ENCODE peak calls at places on chromosome 14, in nine cellular contexts. U is choroid plexus epithelial cell; R is AG09309; D is hepatocyte; W is CD8-positive, alpha-beta T cell; H is mesenchymal stem cell; F is heart left ventricle; T is GM23248; M is uterus. K is an unnamed sample.

GRCh38 chr14:86575141-86575540 is 1045.2 kb downstream of the FLRT2 start:
- DNase-seq in D (no peak), W (no peak), U (peak), T (no peak), H (no peak), M (no peak), F (no peak), R (no peak), K (no peak)

GRCh38 chr14:51095854-51096823 is 1.2 kb upstream of the TRIM9 start:
- DNase-seq in R (no peak), F (no peak), T (peak), M (peak), U (peak), D (peak), H (peak), W (no peak), K (peak)

GRCh38 chr14:22520235-22520634 is 68.8 kb downstream of the DAD1 start:
- DNase-seq in T (peak), U (peak), R (peak), W (no peak), H (peak), F (no peak), M (peak), D (no peak), K (peak)

GRCh38 chr14:94844593-94844992 is 74.7 kb upstream of the GSC start:
- DNase-seq in T (no peak), M (no peak), H (no peak), D (no peak), R (no peak), F (no peak), W (no peak), U (no peak), K (no peak)

GRCh38 chr14:49687942-49688700 is at the start of gene POLE2:
- DNase-seq in W (peak), R (no peak), M (peak), F (peak), T (peak), U (peak), H (peak), D (peak), K (no peak)

GRCh38 chr14:22177870-22178269 is 411.2 kb downstream of the DAD1 start:
- DNase-seq in R (no peak), T (no peak), H (no peak), D (no peak), M (no peak), F (no peak), U (peak), W (no peak), K (no peak)

GRCh38 chr14:98593361-98593761 is 678.6 kb downstream of the BCL11B start:
- DNase-seq in H (no peak), W (no peak), M (no peak), D (no peak), T (no peak), U (no peak), F (no peak), R (no peak), K (no peak)

GRCh38 chr14:31070431-31070830 is 44.3 kb upstream of the STRN3 start:
- DNase-seq in T (peak), F (no peak), D (no peak), R (peak), H (peak), M (no peak), W (no peak), U (peak), K (peak)

GRCh38 chr14:104792945-104793702 is 2.4 kb downstream of the AKT1 start:
- DNase-seq in M (no peak), T (no peak), U (no peak), F (no peak), D (no peak), W (no peak), R (no peak), H (no peak), K (no peak)
- H3K4me3 ChIP-seq in M (no peak), T (peak), U (no peak), F (no peak), D (no peak), W (no peak), R (no peak), H (no peak), K (no peak)

DNA sequence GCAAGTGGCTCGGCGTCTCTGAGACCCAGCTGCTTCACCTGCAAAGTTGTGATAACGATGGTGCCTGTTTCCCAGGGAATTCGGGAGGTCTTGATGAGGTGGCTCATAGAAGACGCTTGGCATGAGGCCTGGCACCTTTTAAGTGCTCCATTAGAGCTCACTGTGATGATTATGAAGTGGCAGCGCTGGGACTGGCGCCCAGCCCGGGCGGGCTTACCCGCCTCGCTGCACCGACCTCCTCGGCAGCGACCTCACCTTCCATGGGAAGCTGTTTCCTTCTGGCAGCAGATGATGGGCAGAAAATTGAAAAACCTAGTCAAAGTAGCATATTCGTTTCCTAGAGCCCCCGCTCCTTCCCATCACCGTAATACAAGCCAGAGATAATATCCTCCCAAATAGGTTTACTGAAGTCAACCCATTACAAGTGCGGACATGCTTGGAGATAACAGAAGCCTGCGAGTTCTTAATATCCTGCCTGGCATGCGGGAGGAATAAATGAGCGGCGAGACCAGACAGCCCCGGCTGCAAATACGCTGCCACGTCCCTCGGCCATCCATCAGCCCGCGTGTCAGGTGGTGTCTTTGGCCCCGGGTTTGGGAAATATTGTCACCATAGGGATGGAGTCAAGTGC is 35.2 kb upstream of the DLK1 start:
- DNase-seq in U (no peak), M (no peak), W (no peak), T (no peak), F (no peak), H (no peak), R (no peak), D (no peak), K (no peak)
- H3K4me3 ChIP-seq in U (no peak), M (no peak), W (no peak), T (no peak), F (no peak), H (no peak), R (no peak), D (no peak), K (no peak)

DNA sequence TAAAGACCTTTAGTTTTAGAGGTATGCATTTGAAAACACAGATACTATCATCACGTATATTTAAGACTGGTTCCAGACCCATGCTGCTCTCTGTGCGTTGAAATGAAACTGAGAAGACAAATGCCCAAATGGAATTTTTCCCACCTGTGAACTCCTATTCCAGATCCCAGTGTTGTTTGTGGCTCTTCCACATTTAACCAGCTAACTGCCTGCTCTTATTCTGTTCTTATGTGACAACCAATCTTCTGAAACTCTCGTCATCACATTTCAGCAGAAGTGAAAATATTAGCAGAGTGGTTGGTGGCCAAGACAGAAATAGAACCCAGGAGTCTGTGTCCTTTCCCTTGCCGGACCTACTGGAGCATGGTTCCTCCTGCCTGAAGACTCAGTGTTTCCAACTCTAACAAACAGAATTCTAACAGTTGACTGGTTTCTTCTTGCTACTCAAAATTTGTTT is 460.2 kb downstream of the RAD51B start:
- DNase-seq in U (no peak), T (no peak), R (no peak), H (no peak), F (no peak), D (no peak), W (no peak), M (no peak), K (no peak)
- H3K4me3 ChIP-seq in U (no peak), T (no peak), R (no peak), H (no peak), F (no peak), D (no peak), W (no peak), M (no peak), K (no peak)

DNA sequence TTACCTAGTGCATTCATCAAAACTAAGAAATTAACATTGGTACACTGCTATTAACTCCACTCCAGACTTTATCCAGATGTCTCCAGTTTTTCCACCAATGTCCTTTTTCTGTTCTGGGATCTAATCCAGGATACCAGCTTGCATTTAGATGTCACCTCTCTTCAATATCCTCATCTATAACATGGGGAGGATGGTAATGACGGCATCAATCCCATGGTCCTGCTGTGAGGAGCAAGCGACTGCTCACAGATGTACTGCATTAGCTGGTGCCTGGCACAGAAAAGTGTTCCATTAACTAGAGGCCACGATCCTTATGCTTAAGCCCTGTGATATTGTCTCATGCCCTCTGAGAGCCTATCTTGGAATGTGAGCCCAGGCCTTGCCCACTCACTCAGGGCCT is 53.8 kb downstream of the CALM1 start:
- DNase-seq in W (no peak), F (no peak), M (no peak), D (no peak), H (no peak), U (no peak), T (no peak), R (no peak), K (no peak)
- H3K4me3 ChIP-seq in W (no peak), F (no peak), M (no peak), D (no peak), H (no peak), U (no peak), T (no peak), R (no peak), K (no peak)

DNA sequence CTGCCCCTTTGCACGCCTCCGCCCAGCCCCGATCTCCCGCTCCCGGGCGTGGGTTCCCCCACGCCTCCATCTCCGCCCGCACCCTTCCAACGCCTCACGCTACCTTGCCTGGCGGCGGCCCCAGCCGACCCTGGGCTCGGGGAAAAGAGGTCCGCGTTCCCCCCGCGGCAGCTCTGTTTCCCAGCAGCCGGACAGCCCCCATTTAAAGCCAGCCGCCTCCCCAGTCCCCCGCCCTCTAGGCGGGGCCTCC is at the start of gene PRIMA1:
- DNase-seq in M (peak), F (no peak), T (no peak), W (no peak), U (no peak), R (no peak), D (no peak), H (no peak), K (no peak)
- H3K4me3 ChIP-seq in M (peak), F (peak), T (peak), W (no peak), U (no peak), R (no peak), D (peak), H (no peak), K (no peak)

K was measured in skeletal muscle cell.